ENCODE peak calls at places on chromosomes 4 and X, in six cellular contexts. R is activated CD4-positive, alpha-beta T cell treated with anti-CD3 and anti-CD28 coated beads for 4 hours; U is ascending aorta; O is stromal cell of bone marrow; M is osteocyte; F is AG04450. C is an unnamed sample.

GRCh38 chrX:9786839-9787635 is 808 bp downstream of the SHROOM2 start:
- DNase-seq in R (no peak), M (no peak), F (no peak), U (no peak), O (no peak), C (no peak)

GRCh38 chr4:13988347-13989265 is 361.1 kb upstream of the BOD1L1 start:
- DNase-seq in U (peak; percentile 24), M (no peak), O (peak; percentile 100), F (peak; percentile 82), R (no peak), C (peak; percentile 85)

GRCh38 chrX:5474282-5474681 is 754.4 kb downstream of the NLGN4X start:
- DNase-seq in O (no peak), U (no peak), M (no peak), F (no peak), R (no peak), C (peak; percentile 0)

GRCh38 chr4:180422989-180423766 is 1820.0 kb upstream of the TENM3 start:
- DNase-seq in R (no peak), O (no peak), M (no peak), U (no peak), F (no peak), C (no peak)

GRCh38 chr4:96887857-96888256 is 1048.0 kb downstream of the PDHA2 start:
- DNase-seq in M (no peak), R (no peak), O (no peak), U (no peak), F (no peak), C (no peak)

GRCh38 chrX:111361751-111362150 is 50.2 kb downstream of the DCX start:
- DNase-seq in F (no peak), O (no peak), U (no peak), M (no peak), R (no peak), C (no peak)

GRCh38 chr4:92305148-92305877 is 1.5 kb downstream of the GRID2 start:
- DNase-seq in R (no peak), O (peak; percentile 3), F (no peak), U (no peak), M (peak; percentile 84), C (peak; percentile 30)

GRCh38 chrX:21528076-21528475 is 130.1 kb downstream of the KLHL34 start:
- DNase-seq in O (no peak), U (no peak), M (no peak), F (no peak), R (no peak), C (peak; percentile 62)

GRCh38 chr4:120673696-120674095 is 248.8 kb downstream of the PRDM5 start:
- DNase-seq in U (no peak), M (no peak), F (no peak), R (no peak), O (no peak), C (no peak)

GRCh38 chr4:73976716-73977115 is 5.1 kb downstream of the PF4 start:
- DNase-seq in U (no peak), M (no peak), O (no peak), F (no peak), R (no peak), C (no peak)

GRCh38 chr4:105558277-105558676 is 5.9 kb downstream of the ARHGEF38 start:
- DNase-seq in O (no peak), U (no peak), R (no peak), M (no peak), F (no peak), C (no peak)

GRCh38 chr4:87806520-87806919 is 7.2 kb downstream of the IBSP start:
- DNase-seq in O (no peak), F (peak; percentile 1), R (no peak), M (no peak), U (no peak), C (peak; percentile 74)

GRCh38 chrX:45344597-45344996 is 143.9 kb upstream of the DIPK2B start:
- DNase-seq in M (no peak), U (no peak), O (peak; percentile 79), F (no peak), R (no peak), C (peak; percentile 60)

GRCh38 chrX:110359273-110359672 is 625 bp downstream of the RTL9 start:
- DNase-seq in M (no peak), F (no peak), R (no peak), O (no peak), U (no peak), C (no peak)

GRCh38 chrX:119605398-119605738 is 856 bp downstream of the NKRF start:
- DNase-seq in O (no peak), F (no peak), R (no peak), M (no peak), U (no peak), C (peak; percentile 33)

GRCh38 chr4:6881908-6882307 is 27.7 kb upstream of the TBC1D14 start:
- DNase-seq in M (no peak), R (no peak), F (no peak), O (no peak), U (no peak), C (no peak)

GRCh38 chrX:9865804-9866471 is 79.7 kb downstream of the SHROOM2 start:
- DNase-seq in M (no peak), U (no peak), F (no peak), R (no peak), O (no peak), C (peak; percentile 55)

GRCh38 chr4:10808591-10808990 is 124.0 kb upstream of the CLNK start:
- DNase-seq in M (no peak), U (no peak), R (no peak), O (peak; percentile 81), F (peak; percentile 11), C (no peak)

GRCh38 chr4:76429636-76430035 is 5.4 kb upstream of the SHROOM3 start:
- DNase-seq in U (no peak), M (no peak), F (no peak), O (no peak), R (no peak), C (no peak)

GRCh38 chr4:7048642-7049041 is 5.5 kb downstream of the TADA2B start:
- DNase-seq in U (no peak), M (no peak), R (no peak), O (no peak), F (no peak), C (no peak)

GRCh38 chr4:13918110-13918509 is 290.6 kb upstream of the BOD1L1 start:
- DNase-seq in M (no peak), R (no peak), U (no peak), O (peak; percentile 97), F (peak; percentile 97), C (peak; percentile 96)

GRCh38 chr4:130043796-130044195 is 947.8 kb downstream of the C4orf33 start:
- DNase-seq in U (no peak), F (no peak), O (peak; percentile 2), M (no peak), R (no peak), C (peak; percentile 20)

GRCh38 chrX:103686199-103687072 is at the start of gene MORF4L2:
- DNase-seq in R (peak; percentile 85), O (peak; percentile 96), M (peak; percentile 94), F (peak; percentile 97), U (peak; percentile 93), C (peak; percentile 97)

GRCh38 chr4:138400528-138400927 is 158.4 kb upstream of the SLC7A11 start:
- DNase-seq in M (no peak), O (no peak), U (no peak), R (no peak), F (no peak), C (no peak)

GRCh38 chr4:8037150-8037769 is 97.6 kb upstream of the AFAP1 start:
- DNase-seq in O (no peak), U (no peak), R (no peak), M (no peak), F (no peak), C (no peak)

GRCh38 chr4:114180481-114180880 is 201.0 kb upstream of the ARSJ start:
- DNase-seq in O (peak; percentile 54), M (no peak), F (peak; percentile 75), U (no peak), R (peak; percentile 13), C (peak; percentile 66)